ENCODE peak calls at places on chromosomes 16 and 17, in four cellular contexts. N is neural crest cell, D is trophoblast cell, T is PC-3. S is an unnamed sample.

GRCh38 chr17:5527647-5528250 is 41.4 kb downstream of the MIS12 start:
- DNase-seq in N (no peak), D (no peak), T (no peak), S (no peak)

GRCh38 chr17:50027639-50028206 is 28.2 kb upstream of the ITGA3 start:
- DNase-seq in N (no peak), D (peak), T (peak), S (no peak)

GRCh38 chr17:58691701-58692238 is at the start of gene TEX14:
- DNase-seq in N (no peak), D (no peak), T (no peak), S (no peak)

GRCh38 chr16:56198755-56199114 is 7.4 kb downstream of the GNAO1 start:
- DNase-seq in N (no peak), D (no peak), T (no peak), S (no peak)

GRCh38 chr17:41967141-41967920 is 736 bp downstream of the CNP start:
- DNase-seq in N (peak), D (peak), T (peak), S (peak)

GRCh38 chr17:75518201-75518600 is 1.9 kb downstream of the TSEN54 start:
- DNase-seq in N (no peak), D (no peak), T (no peak), S (peak)

GRCh38 chr16:48503779-48504178 is 106.2 kb downstream of the N4BP1 start:
- DNase-seq in N (no peak), D (no peak), T (no peak), S (no peak)

GRCh38 chr17:80181431-80181830 is 11.6 kb downstream of the CARD14 start:
- DNase-seq in N (no peak), D (no peak), T (no peak), S (no peak)

GRCh38 chr16:89572478-89573205 is 2.9 kb upstream of the CPNE7 start:
- DNase-seq in N (no peak), D (no peak), T (no peak), S (no peak)

GRCh38 chr17:59356543-59357218 is 25.2 kb downstream of the YPEL2 start:
- DNase-seq in N (no peak), D (no peak), T (no peak), S (no peak)

GRCh38 chr16:17177242-17177967 is 293.4 kb downstream of the XYLT1 start:
- DNase-seq in N (no peak), D (peak), T (no peak), S (no peak)

GRCh38 chr17:35796942-35797341 is 1.5 kb upstream of the MMP28 start:
- DNase-seq in N (no peak), D (no peak), T (no peak), S (no peak)

GRCh38 chr17:73064084-73064938 is 28.2 kb downstream of the SLC39A11 start:
- DNase-seq in N (no peak), D (no peak), T (no peak), S (no peak)

GRCh38 chr17:7838291-7839075 is 4.5 kb downstream of the KDM6B start:
- DNase-seq in N (peak), D (peak), T (no peak), S (no peak)

GRCh38 chr17:7576432-7576937 is 3.0 kb upstream of the CD68 start:
- DNase-seq in N (no peak), D (no peak), T (no peak), S (no peak)

GRCh38 chr17:29210879-29211278 is 30.7 kb upstream of the MYO18A start:
- DNase-seq in N (no peak), D (peak), T (no peak), S (no peak)

GRCh38 chr16:88920618-88921602 is 54.5 kb upstream of the PABPN1L start:
- DNase-seq in N (no peak), D (peak), T (peak), S (no peak)

GRCh38 chr17:55577011-55577586 is 65.8 kb upstream of the SMIM36 start:
- DNase-seq in N (no peak), D (peak), T (peak), S (no peak)

GRCh38 chr16:53053967-53054669 is 673 bp upstream of the CHD9 start:
- DNase-seq in N (no peak), D (no peak), T (peak), S (no peak)

GRCh38 chr17:29571883-29572681 is 3.6 kb downstream of the TP53I13 start:
- DNase-seq in N (no peak), D (peak), T (no peak), S (no peak)

GRCh38 chr17:9401434-9401833 is 174.2 kb downstream of the STX8 start:
- DNase-seq in N (no peak), D (peak), T (peak), S (no peak)

GRCh38 chr17:56824503-56824902 is 9.2 kb downstream of the C17orf67 start:
- DNase-seq in N (no peak), D (no peak), T (no peak), S (no peak)

GRCh38 chr17:9371019-9371418 is 204.6 kb downstream of the STX8 start:
- DNase-seq in N (no peak), D (no peak), T (peak), S (no peak)

GRCh38 chr17:68015081-68015723 is 18.9 kb upstream of the C17orf58 start:
- DNase-seq in N (no peak), D (no peak), T (no peak), S (no peak)

GRCh38 chr16:88347656-88348376 is 34.9 kb upstream of the ZNF469 start:
- DNase-seq in N (no peak), D (no peak), T (no peak), S (no peak)

GRCh38 chr16:15529673-15530072 is 95.3 kb downstream of the BMERB1 start:
- DNase-seq in N (no peak), D (no peak), T (no peak), S (no peak)

GRCh38 chr17:47621293-47622178 is 28.2 kb upstream of the KPNB1 start:
- DNase-seq in N (no peak), D (peak), T (peak), S (no peak)

GRCh38 chr17:12047977-12048376 is 27.3 kb downstream of the MAP2K4 start:
- DNase-seq in N (no peak), D (no peak), T (peak), S (no peak)

GRCh38 chr16:86581458-86581857 is 3.1 kb downstream of the FOXL1 start:
- DNase-seq in N (no peak), D (no peak), T (no peak), S (no peak)

GRCh38 chr16:87056083-87056482 is 261.1 kb downstream of the C16orf95 start:
- DNase-seq in N (no peak), D (no peak), T (peak), S (no peak)

GRCh38 chr17:9472094-9472493 is 103.5 kb downstream of the STX8 start:
- DNase-seq in N (no peak), D (peak), T (no peak), S (no peak)

GRCh38 chr17:79026345-79027273 is 2.6 kb downstream of the C1QTNF1 start:
- DNase-seq in N (no peak), D (peak), T (peak), S (no peak)

GRCh38 chr16:50845296-50845695 is 103.4 kb downstream of the CYLD start:
- DNase-seq in N (no peak), D (no peak), T (no peak), S (no peak)

GRCh38 chr16:64718481-64718880 is 403.4 kb downstream of the CDH11 start:
- DNase-seq in N (no peak), D (no peak), T (no peak), S (no peak)

GRCh38 chr16:77183137-77183536 is 7.9 kb upstream of the MON1B start:
- DNase-seq in N (no peak), D (peak), T (peak), S (no peak)

GRCh38 chr16:86766700-86767099 is 188.4 kb downstream of the FOXL1 start:
- DNase-seq in N (no peak), D (no peak), T (no peak), S (no peak)

GRCh38 chr17:39950871-39951348 is 11.9 kb upstream of the GSDMA start:
- DNase-seq in N (no peak), D (no peak), T (no peak), S (no peak)

GRCh38 chr17:21228111-21228510 is 14.2 kb upstream of the TMEM11 start:
- DNase-seq in N (no peak), D (peak), T (peak), S (no peak)

S was measured in immature natural killer cell.